ENCODE peak calls at places on chromosomes 4 and X, in ten cellular contexts. P is IMR-90, N is A549, G is tibial artery, S is cardiac muscle cell, Q is tibial nerve, K is A673, R is left ventricle myocardium inferior, Y is body of pancreas, J is fibroblast of lung. C is an unnamed sample.

GRCh38 chrX:121649414-121649813 is 602.0 kb downstream of the GLUD2 start:
- DNase-seq in Y (no peak), P (no peak), K (no peak), Q (no peak), N (no peak), J (no peak), S (no peak), R (no peak), G (no peak), C (no peak)

GRCh38 chr4:76198411-76199237 is 15.0 kb downstream of the SCARB2 start:
- DNase-seq in Y (peak), P (peak), Q (peak), R (peak), N (no peak), J (peak), G (peak), K (peak), S (peak), C (peak)

GRCh38 chr4:7971881-7972500 is 32.3 kb upstream of the AFAP1 start:
- DNase-seq in G (no peak), Y (no peak), N (no peak), P (no peak), J (no peak), S (no peak), R (no peak), Q (no peak), K (no peak), C (no peak)

GRCh38 chrX:153865685-153866084 is 20.3 kb downstream of the L1CAM start:
- DNase-seq in S (no peak), Q (no peak), K (no peak), J (no peak), Y (no peak), N (no peak), P (no peak), G (no peak), R (no peak), C (no peak)

GRCh38 chr4:121272526-121272925 is 108.3 kb downstream of the QRFPR start:
- DNase-seq in P (peak), K (peak), Y (no peak), S (no peak), N (no peak), Q (no peak), R (no peak), J (peak), G (no peak), C (peak)

GRCh38 chr4:125639182-125639621 is 324.4 kb downstream of the FAT4 start:
- DNase-seq in R (peak), Y (no peak), P (peak), G (no peak), Q (no peak), N (no peak), S (peak), J (peak), K (no peak), C (no peak)

GRCh38 chr4:38188631-38189101 is 228.5 kb downstream of the PTTG2 start:
- DNase-seq in R (no peak), Y (no peak), J (no peak), K (no peak), N (no peak), Q (no peak), P (no peak), S (no peak), G (no peak), C (no peak)

GRCh38 chrX:18855919-18856644 is 127.8 kb downstream of the PHKA2 start:
- DNase-seq in G (no peak), Q (no peak), Y (no peak), N (no peak), K (no peak), P (no peak), J (peak), S (no peak), R (no peak), C (peak)

GRCh38 chr4:95541889-95542607 is 6.7 kb downstream of the UNC5C start:
- DNase-seq in S (no peak), J (no peak), N (no peak), G (no peak), P (no peak), R (no peak), Q (no peak), K (no peak), Y (no peak), C (no peak)

GRCh38 chrX:10681167-10681566 is 60.8 kb upstream of the MID1 start:
- DNase-seq in R (no peak), P (no peak), N (no peak), S (no peak), K (no peak), Q (no peak), Y (no peak), J (no peak), G (no peak), C (no peak)

GRCh38 chr4:15162465-15163283 is 160.4 kb downstream of the CPEB2 start:
- DNase-seq in J (peak), K (peak), G (no peak), R (no peak), N (no peak), Y (no peak), P (peak), S (peak), Q (no peak), C (no peak)

GRCh38 chrX:12974217-12974796 is 603 bp upstream of the TMSB4X start:
- DNase-seq in P (peak), K (peak), J (peak), G (peak), Q (peak), R (peak), S (no peak), Y (peak), N (peak), C (no peak)

GRCh38 chr4:68375667-68376559 is 26.0 kb upstream of the YTHDC1 start:
- DNase-seq in Q (no peak), S (peak), P (peak), N (peak), R (no peak), J (peak), G (no peak), Y (peak), K (peak), C (peak)

GRCh38 chrX:148051973-148052372 is 70.8 kb downstream of the FMR1NB start:
- DNase-seq in K (no peak), N (no peak), J (no peak), R (no peak), S (no peak), Q (no peak), G (no peak), P (no peak), Y (no peak), C (no peak)

GRCh38 chr4:117949621-117950020 is 84.7 kb upstream of the NDST3 start:
- DNase-seq in Q (no peak), K (no peak), Y (no peak), J (no peak), S (no peak), G (no peak), N (no peak), P (no peak), R (no peak), C (no peak)

GRCh38 chr4:8877780-8878040 is 6.1 kb upstream of the HMX1 start:
- DNase-seq in G (no peak), Q (no peak), J (no peak), K (no peak), R (no peak), Y (no peak), N (no peak), S (no peak), P (no peak), C (no peak)

GRCh38 chr4:81137446-81137845 is 77.6 kb downstream of the PRKG2 start:
- DNase-seq in S (no peak), Y (no peak), K (no peak), N (no peak), P (peak), R (no peak), Q (no peak), G (no peak), J (peak), C (no peak)

GRCh38 chr4:102500371-102501175 is 586 bp upstream of the NFKB1 start:
- DNase-seq in Q (peak), R (peak), K (peak), G (peak), P (peak), J (peak), S (peak), N (no peak), Y (peak), C (peak)

GRCh38 chr4:42359686-42360085 is 37.6 kb upstream of the SHISA3 start:
- DNase-seq in R (no peak), P (peak), K (no peak), J (peak), G (no peak), Y (no peak), N (no peak), Q (no peak), S (no peak), C (no peak)

GRCh38 chrX:129963729-129964128 is 18.7 kb upstream of the BCORL1 start:
- DNase-seq in J (no peak), K (no peak), N (no peak), G (no peak), S (no peak), Y (no peak), P (no peak), R (no peak), Q (no peak), C (no peak)

GRCh38 chr4:55398966-55399365 is 3.2 kb downstream of the TMEM165 start:
- DNase-seq in J (no peak), S (peak), G (no peak), R (no peak), Y (no peak), K (no peak), Q (no peak), N (no peak), P (peak), C (no peak)

GRCh38 chr4:8727546-8728510 is 135.3 kb downstream of the CPZ start:
- DNase-seq in N (no peak), G (peak), J (no peak), S (no peak), P (no peak), Q (peak), K (no peak), R (no peak), Y (no peak), C (no peak)

GRCh38 chr4:948936-949300 is 16.7 kb downstream of the TMEM175 start:
- DNase-seq in S (no peak), K (no peak), P (no peak), R (no peak), Y (no peak), N (no peak), J (no peak), Q (no peak), G (no peak), C (no peak)

GRCh38 chrX:153642655-153643430 is 4.2 kb upstream of the DUSP9 start:
- DNase-seq in S (no peak), Q (no peak), G (no peak), R (no peak), N (no peak), P (no peak), K (no peak), J (no peak), Y (no peak), C (no peak)

GRCh38 chr4:103402198-103402597 is 204.1 kb upstream of the CENPE start:
- DNase-seq in P (no peak), G (no peak), S (no peak), N (no peak), Y (no peak), Q (no peak), R (no peak), K (no peak), J (no peak), C (no peak)

GRCh38 chr4:127214001-127214400 is 418.8 kb upstream of the INTU start:
- DNase-seq in P (no peak), N (no peak), R (no peak), Q (no peak), J (peak), Y (no peak), K (no peak), S (no peak), G (peak), C (no peak)

GRCh38 chrX:12758291-12758690 is 32.9 kb upstream of the PRPS2 start:
- DNase-seq in G (no peak), J (no peak), Q (no peak), P (no peak), R (no peak), Y (no peak), K (no peak), N (no peak), S (no peak), C (no peak)

GRCh38 chr4:52052475-52052780 is 1.3 kb downstream of the SPATA18 start:
- DNase-seq in J (peak), P (peak), Y (peak), R (no peak), Q (no peak), N (no peak), G (no peak), S (peak), K (no peak), C (no peak)

GRCh38 chrX:15242899-15243555 is 26.9 kb downstream of the ASB9 start:
- DNase-seq in N (peak), S (peak), Y (peak), J (peak), R (no peak), Q (no peak), G (no peak), P (peak), K (peak), C (peak)

GRCh38 chr4:1563241-1563640 is 120.9 kb downstream of the FAM53A start:
- DNase-seq in G (no peak), R (no peak), J (no peak), S (no peak), Q (no peak), N (no peak), P (no peak), Y (no peak), K (no peak), C (no peak)

GRCh38 chr4:89216866-89217265 is 90.7 kb downstream of the GPRIN3 start:
- DNase-seq in K (no peak), P (no peak), S (no peak), J (no peak), Y (no peak), G (no peak), N (no peak), R (no peak), Q (no peak), C (no peak)

GRCh38 chrX:19964017-19964710 is 26.7 kb downstream of the BCLAF3 start:
- DNase-seq in Q (no peak), S (no peak), N (no peak), Y (no peak), P (no peak), R (no peak), J (no peak), K (no peak), G (no peak), C (no peak)
- H3K27ac ChIP-seq in Q (no peak), S (no peak), N (no peak), Y (no peak), P (no peak), R (no peak), J (no peak), K (no peak), G (no peak), C (no peak)

DNA sequence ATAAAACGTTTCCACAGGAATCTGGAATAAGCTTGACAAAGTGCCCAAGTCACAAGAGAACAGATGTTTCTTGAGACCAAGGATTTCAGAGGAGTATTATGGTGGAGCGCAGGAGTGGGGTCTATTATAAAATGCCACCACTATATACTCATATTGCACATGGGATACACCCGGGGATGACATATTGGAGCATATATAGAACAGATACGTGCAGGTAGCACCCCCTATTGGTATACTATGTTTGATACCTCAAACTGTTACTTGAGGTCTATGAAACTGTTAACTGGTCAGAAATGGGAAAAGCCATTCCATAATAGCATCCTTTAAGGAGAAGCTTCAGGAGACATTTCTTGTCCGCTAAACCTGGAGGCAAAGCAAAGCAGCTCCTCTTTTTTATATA is 86.0 kb downstream of the PCYT1B start:
- DNase-seq in P (peak), Q (no peak), K (peak), G (no peak), J (no peak), N (peak), R (no peak), S (no peak), Y (no peak), C (no peak)
- TF ChIP-seq CTCF in P (peak), Q (no peak), K (peak), G (peak), J (no peak), N (peak), R (no peak), S (peak), Y (peak), C (no peak)

GRCh38 chr4:11904991-11905760 is 476.5 kb upstream of the HS3ST1 start:
- DNase-seq in Y (no peak), G (no peak), N (no peak), Q (no peak), P (no peak), J (no peak), K (no peak), R (no peak), S (peak), C (no peak)
- H3K27ac ChIP-seq in Y (no peak), G (no peak), N (no peak), Q (no peak), P (no peak), J (no peak), K (no peak), R (peak), S (no peak), C (no peak)

GRCh38 chr4:28228575-28228974 is 1367.9 kb downstream of the STIM2 start:
- DNase-seq in P (peak), S (no peak), N (no peak), J (peak), Q (no peak), R (no peak), Y (no peak), G (no peak), K (no peak), C (no peak)

GRCh38 chr4:28229092-28229491 is 1368.5 kb downstream of the STIM2 start:
- DNase-seq in R (no peak), N (no peak), J (peak), Q (no peak), K (no peak), Y (no peak), P (peak), G (no peak), S (no peak), C (no peak)

GRCh38 chr4:28226962-28227361 is 1366.3 kb downstream of the STIM2 start:
- DNase-seq in Y (no peak), R (no peak), S (no peak), K (no peak), Q (no peak), N (no peak), J (no peak), P (no peak), G (no peak), C (no peak)

GRCh38 chr4:28225689-28226353 is 1365.2 kb downstream of the STIM2 start:
- DNase-seq in N (no peak), J (no peak), P (no peak), K (peak), G (no peak), Q (no peak), Y (no peak), R (no peak), S (no peak), C (no peak)

DNA sequence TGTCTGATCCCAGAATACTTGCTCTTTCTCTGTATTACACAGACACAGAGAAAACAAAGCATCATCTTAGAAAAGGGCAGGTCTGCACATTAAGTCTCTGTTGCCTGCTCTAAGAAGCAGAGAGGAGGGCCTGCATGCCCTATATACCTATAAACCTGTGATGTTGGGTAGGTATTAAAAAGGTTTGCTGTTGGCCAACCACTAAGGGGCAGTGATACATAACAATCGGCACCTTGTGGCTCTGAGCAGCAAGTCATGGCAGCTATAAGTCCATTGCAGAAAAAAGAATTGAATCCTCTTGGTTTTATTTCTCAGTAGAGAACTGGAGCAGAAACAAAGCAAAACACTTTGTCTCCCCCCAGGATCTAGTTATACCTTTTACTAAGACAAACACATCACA is 1364.4 kb downstream of the STIM2 start:
- DNase-seq in Y (peak), R (no peak), K (peak), N (peak), J (peak), S (peak), Q (no peak), G (no peak), P (peak), C (peak)
- TF ChIP-seq CTCF in Y (peak), R (no peak), K (peak), N (peak), J (peak), S (peak), Q (no peak), G (no peak), P (peak), C (peak)

GRCh38 chr4:107997794-107998193 is 8.1 kb downstream of the HADH start:
- DNase-seq in Y (no peak), S (no peak), J (no peak), G (no peak), K (no peak), Q (no peak), P (no peak), R (no peak), N (no peak), C (no peak)
- H3K27ac ChIP-seq in Y (no peak), S (peak), J (no peak), G (peak), K (no peak), Q (peak), P (no peak), R (peak), N (no peak), C (no peak)

DNA sequence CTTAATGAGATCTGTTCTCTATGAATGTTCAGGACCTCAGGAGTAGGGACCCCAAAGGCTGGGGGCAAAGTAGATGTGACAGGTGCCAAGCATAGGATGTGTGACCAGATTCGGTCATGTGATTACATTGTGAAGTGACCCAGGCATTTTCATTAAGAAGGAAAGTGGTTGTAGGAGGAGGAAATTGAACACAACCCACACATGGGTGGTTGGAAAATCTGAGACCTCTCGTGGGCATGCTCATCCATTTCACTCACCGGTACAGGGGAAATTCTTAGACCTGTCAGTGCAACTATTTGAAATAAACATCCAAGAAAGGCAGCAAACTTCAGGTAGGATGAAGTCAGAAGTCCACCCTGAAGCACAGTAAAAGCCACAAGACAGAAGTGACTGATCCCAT is 43.5 kb upstream of the CD99 start:
- DNase-seq in P (no peak), G (no peak), N (no peak), R (no peak), Q (no peak), Y (no peak), S (no peak), K (no peak), J (no peak), C (no peak)
- TF ChIP-seq CTCF in P (no peak), G (no peak), N (no peak), R (no peak), Q (no peak), Y (no peak), S (no peak), K (no peak), J (no peak), C (no peak)

GRCh38 chr4:86544313-86544966 is 49.7 kb upstream of the PTPN13 start:
- DNase-seq in K (peak), Y (no peak), P (no peak), N (no peak), R (no peak), G (no peak), J (no peak), S (no peak), Q (no peak), C (no peak)
- H3K27ac ChIP-seq in K (peak), Y (no peak), P (no peak), N (no peak), R (peak), G (no peak), J (no peak), S (no peak), Q (peak), C (no peak)

GRCh38 chrX:126719208-126719607 is 100.3 kb upstream of the PRR32 start:
- DNase-seq in R (no peak), Q (no peak), G (no peak), N (no peak), Y (no peak), S (no peak), J (no peak), P (no peak), K (no peak), C (no peak)
- TF ChIP-seq CTCF in R (no peak), Q (no peak), G (no peak), N (no peak), Y (no peak), S (no peak), J (no peak), P (no peak), K (no peak), C (no peak)